ENCODE peak calls at places on chromosome 20, in six cellular contexts. E is A549, Y is foreskin fibroblast, W is cardiac fibroblast, I is BJ, K is left ventricle myocardium inferior. U is an unnamed sample.

GRCh38 chr20:10658876-10659632 is 14.7 kb downstream of the JAG1 start:
- DNase-seq in I (no peak), E (no peak), Y (no peak), K (no peak), W (no peak), U (no peak)

GRCh38 chr20:2093200-2093781 is 8.3 kb upstream of the STK35 start:
- DNase-seq in E (peak), K (no peak), W (peak), Y (peak), I (no peak), U (no peak)

GRCh38 chr20:9927224-9927623 is 88.3 kb upstream of the PAK5 start:
- DNase-seq in E (no peak), K (no peak), I (no peak), Y (no peak), W (no peak), U (no peak)

GRCh38 chr20:53896041-53896440 is 174.4 kb downstream of the BCAS1 start:
- DNase-seq in I (no peak), E (no peak), K (no peak), Y (no peak), W (no peak), U (no peak)

GRCh38 chr20:64071341-64072332 is 7.7 kb downstream of the RGS19 start:
- DNase-seq in Y (no peak), I (no peak), K (no peak), E (no peak), W (no peak), U (peak)

GRCh38 chr20:57160985-57161384 is 105.5 kb downstream of the BMP7 start:
- DNase-seq in Y (no peak), E (no peak), W (no peak), I (no peak), K (no peak), U (no peak)

GRCh38 chr20:17614812-17615644 is 45.2 kb downstream of the DSTN start:
- DNase-seq in I (no peak), E (no peak), Y (no peak), K (no peak), W (no peak), U (peak)

GRCh38 chr20:21395666-21396044 is 1.7 kb downstream of the NKX2-4 start:
- DNase-seq in E (no peak), K (no peak), I (no peak), W (no peak), Y (no peak), U (no peak)

GRCh38 chr20:53030061-53030460 is 57.9 kb downstream of the TSHZ2 start:
- DNase-seq in I (no peak), K (no peak), W (no peak), E (no peak), Y (no peak), U (no peak)

GRCh38 chr20:44039741-44040140 is 125.1 kb downstream of the TOX2 start:
- DNase-seq in K (no peak), Y (no peak), I (no peak), W (no peak), E (no peak), U (no peak)

GRCh38 chr20:46367967-46368901 is 38.2 kb downstream of the ELMO2 start:
- DNase-seq in Y (no peak), E (no peak), W (no peak), I (no peak), K (no peak), U (no peak)

GRCh38 chr20:2109425-2110210 is 8.0 kb downstream of the STK35 start:
- DNase-seq in Y (no peak), E (no peak), K (peak), W (no peak), I (no peak), U (no peak)

GRCh38 chr20:44734938-44735337 is 10.7 kb upstream of the KCNK15 start:
- DNase-seq in Y (peak), W (peak), K (no peak), E (peak), I (no peak), U (no peak)

GRCh38 chr20:46648903-46649649 is 2.2 kb downstream of the SLC13A3 start:
- DNase-seq in Y (no peak), K (no peak), E (no peak), W (no peak), I (no peak), U (no peak)

GRCh38 chr20:53262294-53262840 is 290.2 kb downstream of the TSHZ2 start:
- DNase-seq in W (no peak), I (no peak), E (no peak), Y (no peak), K (no peak), U (no peak)

GRCh38 chr20:57437672-57438330 is 46.6 kb downstream of the RBM38 start:
- DNase-seq in K (no peak), W (no peak), Y (no peak), E (no peak), I (no peak), U (peak)

GRCh38 chr20:53195882-53196610 is 223.9 kb downstream of the TSHZ2 start:
- DNase-seq in Y (no peak), W (no peak), I (no peak), E (no peak), K (no peak), U (no peak)

GRCh38 chr20:58883243-58883691 is 30.8 kb downstream of the GNAS start:
- DNase-seq in I (peak), E (no peak), Y (peak), W (no peak), K (no peak), U (no peak)

GRCh38 chr20:21389368-21389767 is 8.0 kb downstream of the NKX2-4 start:
- DNase-seq in W (no peak), I (no peak), K (no peak), E (no peak), Y (no peak), U (no peak)

GRCh38 chr20:63553251-63553932 is 567 bp upstream of the FNDC11 start:
- DNase-seq in I (no peak), K (peak), W (peak), E (peak), Y (peak), U (peak)

GRCh38 chr20:37319120-37319717 is 26.7 kb upstream of the SRC start:
- DNase-seq in E (no peak), K (no peak), Y (no peak), I (no peak), W (no peak), U (no peak)

GRCh38 chr20:59994697-59995122 is 36.5 kb downstream of the CDH26 start:
- DNase-seq in K (peak), Y (peak), E (no peak), I (no peak), W (peak), U (peak)

GRCh38 chr20:58296328-58296837 is 13.1 kb upstream of the RAB22A start:
- DNase-seq in E (no peak), K (no peak), W (no peak), Y (no peak), I (no peak), U (no peak)

GRCh38 chr20:58630063-58630462 is 21.0 kb upstream of the STX16 start:
- DNase-seq in W (peak), E (peak), I (no peak), Y (peak), K (no peak), U (no peak)

GRCh38 chr20:63529180-63529860 is 7.9 kb downstream of the PTK6 start:
- DNase-seq in Y (no peak), I (no peak), K (no peak), W (no peak), E (no peak), U (peak)

GRCh38 chr20:38997622-38998021 is 35.5 kb downstream of the DHX35 start:
- DNase-seq in K (no peak), I (no peak), Y (no peak), W (no peak), E (no peak), U (no peak)

GRCh38 chr20:55160022-55160421 is 684.6 kb downstream of the DOK5 start:
- DNase-seq in I (peak), E (no peak), Y (peak), K (no peak), W (no peak), U (no peak)

GRCh38 chr20:23409800-23410199 is 11.5 kb downstream of the NAPB start:
- DNase-seq in W (no peak), I (no peak), Y (no peak), K (no peak), E (no peak), U (no peak)

GRCh38 chr20:58649288-58650180 is 1.5 kb upstream of the STX16 start:
- DNase-seq in K (peak), W (no peak), I (no peak), Y (peak), E (no peak), U (no peak)

GRCh38 chr20:53623454-53624206 is 30.0 kb upstream of the ZNF217 start:
- DNase-seq in I (no peak), E (peak), W (peak), K (peak), Y (peak), U (no peak)

GRCh38 chr20:24149881-24150307 is 161.3 kb upstream of the GGTLC1 start:
- DNase-seq in K (peak), W (no peak), I (no peak), Y (no peak), E (peak), U (no peak)

GRCh38 chr20:17438436-17439039 is 92.6 kb downstream of the BFSP1 start:
- DNase-seq in W (no peak), I (no peak), E (no peak), K (no peak), Y (no peak), U (no peak)

GRCh38 chr20:3679749-3680700 is 1.8 kb downstream of the ADAM33 start:
- DNase-seq in Y (peak), K (peak), W (peak), I (no peak), E (no peak), U (no peak)

GRCh38 chr20:36745234-36745926 is 510 bp downstream of the NDRG3 start:
- DNase-seq in W (no peak), Y (no peak), I (no peak), K (peak), E (peak), U (peak)

GRCh38 chr20:44633872-44634600 is 17.5 kb downstream of the ADA start:
- DNase-seq in E (no peak), K (no peak), W (no peak), I (no peak), Y (no peak), U (no peak)

GRCh38 chr20:58697201-58697866 is 4.7 kb downstream of the NPEPL1 start:
- DNase-seq in Y (no peak), K (peak), W (no peak), E (no peak), I (no peak), U (no peak)

GRCh38 chr20:42186337-42186736 is 568.2 kb upstream of the CHD6 start:
- DNase-seq in Y (no peak), K (no peak), E (no peak), I (no peak), W (no peak), U (no peak)

DNA sequence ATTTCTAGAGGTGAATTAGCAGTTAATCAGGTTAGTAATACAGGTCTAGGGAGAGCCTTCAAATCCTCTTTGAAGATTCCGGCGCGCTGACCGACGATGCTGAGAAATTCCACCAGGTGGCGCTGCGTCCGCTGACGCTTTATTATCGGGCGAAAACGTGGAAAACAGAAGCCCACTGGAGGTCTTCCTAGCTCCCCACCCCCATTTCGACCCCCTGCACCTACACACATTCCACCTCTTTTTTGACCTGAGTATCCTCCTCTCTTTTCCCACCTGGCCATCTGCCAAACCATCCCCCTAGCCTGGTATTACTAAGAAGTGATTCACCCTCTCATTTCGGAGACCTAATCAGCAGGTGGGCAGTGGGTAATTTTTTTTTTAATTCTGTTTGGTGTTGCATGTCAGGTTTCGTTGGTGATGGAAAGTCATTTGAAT is 65.4 kb upstream of the RIN2 start:
- DNase-seq in I (no peak), E (peak), K (peak), Y (peak), W (peak), U (peak)
- H3K4me3 ChIP-seq in I (no peak), E (peak), K (no peak), Y (no peak), W (no peak), U (no peak)

DNA sequence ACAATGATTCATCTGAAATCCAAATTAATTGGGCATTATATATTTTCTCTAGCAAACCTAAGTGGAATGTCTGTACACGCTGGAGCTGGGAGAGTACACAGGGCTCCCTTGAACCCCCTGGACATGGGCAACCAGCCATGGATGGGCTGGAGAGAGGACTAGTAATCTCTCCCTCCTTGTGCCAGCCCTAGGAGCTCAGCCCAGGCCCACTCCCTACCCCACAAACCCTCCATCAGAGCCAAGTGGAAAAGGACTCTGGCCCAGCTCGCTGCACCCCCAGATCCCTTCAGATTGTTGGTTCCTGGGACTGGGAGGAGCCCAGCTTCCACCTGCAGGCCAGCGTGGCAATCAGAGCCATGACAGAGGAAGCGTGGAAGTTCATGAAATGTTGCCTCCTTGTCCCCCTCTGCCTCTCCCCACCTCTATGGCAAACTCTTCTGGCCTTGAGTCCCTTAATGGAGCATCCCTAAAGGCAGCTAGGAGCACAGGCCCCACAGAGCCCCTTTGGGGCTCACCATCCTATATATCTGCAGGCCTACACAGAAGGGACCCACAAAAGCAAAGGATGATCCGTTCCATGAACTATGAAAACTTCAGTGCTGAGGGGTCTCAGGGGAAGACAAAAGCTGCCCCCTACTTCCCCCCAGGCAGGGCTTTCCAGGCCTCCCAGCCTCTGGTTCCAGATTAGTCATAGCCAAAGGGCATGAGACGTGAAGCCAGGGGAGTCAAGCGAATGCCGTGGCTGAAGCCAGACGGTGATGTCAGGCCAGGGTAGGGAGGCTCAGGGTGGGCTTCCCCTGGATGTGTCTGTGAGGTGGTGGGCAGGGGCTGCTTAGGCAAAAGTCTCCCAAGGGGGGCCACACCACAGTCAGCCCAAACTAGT is 126.4 kb upstream of the MAFB start:
- DNase-seq in K (no peak), W (no peak), Y (no peak), E (no peak), I (no peak), U (no peak)
- H3K4me3 ChIP-seq in K (no peak), W (no peak), Y (no peak), E (no peak), I (no peak), U (no peak)

DNA sequence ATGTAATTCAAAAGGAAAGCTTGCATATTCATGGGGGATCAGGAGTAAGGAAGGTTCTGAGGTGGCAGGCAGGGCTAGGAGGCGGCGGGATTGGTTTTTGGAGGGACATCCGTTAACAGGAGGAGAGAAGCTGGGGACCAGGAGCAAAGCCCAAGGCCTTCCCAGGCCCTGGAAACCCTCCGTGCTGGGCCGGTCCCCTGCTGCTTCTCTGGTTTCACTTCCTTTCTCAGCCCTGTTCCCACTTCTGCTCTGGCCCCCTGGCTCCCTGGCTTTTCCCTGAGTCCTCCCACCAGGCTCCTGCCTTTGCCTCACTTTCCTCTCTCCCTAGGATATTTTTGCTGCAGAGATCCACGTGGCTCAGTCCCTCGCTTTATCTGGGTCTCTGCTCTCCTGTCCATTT is 26.4 kb upstream of the SALL4 start:
- DNase-seq in Y (no peak), E (no peak), K (no peak), I (no peak), W (no peak), U (no peak)
- H3K4me3 ChIP-seq in Y (no peak), E (no peak), K (no peak), I (no peak), W (no peak), U (no peak)

GRCh38 chr20:33970229-33970628 is 23.5 kb upstream of the RALY start:
- DNase-seq in I (no peak), W (no peak), Y (no peak), K (no peak), E (no peak), U (no peak)

GRCh38 chr20:33967126-33967525 is 26.6 kb upstream of the RALY start:
- DNase-seq in E (no peak), W (no peak), K (no peak), Y (no peak), I (no peak), U (no peak)

GRCh38 chr20:33964431-33964830 is 29.3 kb upstream of the RALY start:
- DNase-seq in E (no peak), Y (no peak), W (no peak), I (no peak), K (no peak), U (no peak)

GRCh38 chr20:33971147-33971775 is 22.4 kb upstream of the RALY start:
- DNase-seq in I (no peak), K (no peak), E (no peak), W (peak), Y (no peak), U (no peak)

DNA sequence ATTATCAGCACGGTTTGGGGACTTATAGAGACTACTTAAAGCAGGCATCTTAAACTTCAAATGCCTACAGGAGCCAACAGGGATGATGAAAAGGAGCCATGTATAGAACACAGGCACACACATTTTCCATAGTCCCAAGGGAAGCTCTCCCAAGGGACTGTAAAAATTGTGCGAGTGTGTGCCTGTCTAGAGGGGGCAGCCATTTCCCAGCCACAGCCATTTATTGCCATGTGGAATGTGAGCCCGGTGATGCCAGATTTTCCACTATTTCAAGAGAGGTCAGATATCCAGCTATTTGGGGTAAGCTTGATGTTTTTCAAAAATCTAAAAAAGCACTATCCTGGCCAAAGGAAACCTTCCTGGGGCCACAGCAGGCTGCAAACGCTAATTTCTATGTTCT is 24.1 kb upstream of the RALY start:
- DNase-seq in K (no peak), W (no peak), E (no peak), Y (no peak), I (no peak), U (no peak)
- H3K4me3 ChIP-seq in K (no peak), W (no peak), E (no peak), Y (no peak), I (no peak), U (no peak)

GRCh38 chr20:62475027-62475818 is 572 bp downstream of the GATA5 start:
- DNase-seq in E (no peak), Y (no peak), W (no peak), I (no peak), K (no peak), U (no peak)
- H3K4me3 ChIP-seq in E (peak), Y (no peak), W (peak), I (no peak), K (peak), U (peak)

DNA sequence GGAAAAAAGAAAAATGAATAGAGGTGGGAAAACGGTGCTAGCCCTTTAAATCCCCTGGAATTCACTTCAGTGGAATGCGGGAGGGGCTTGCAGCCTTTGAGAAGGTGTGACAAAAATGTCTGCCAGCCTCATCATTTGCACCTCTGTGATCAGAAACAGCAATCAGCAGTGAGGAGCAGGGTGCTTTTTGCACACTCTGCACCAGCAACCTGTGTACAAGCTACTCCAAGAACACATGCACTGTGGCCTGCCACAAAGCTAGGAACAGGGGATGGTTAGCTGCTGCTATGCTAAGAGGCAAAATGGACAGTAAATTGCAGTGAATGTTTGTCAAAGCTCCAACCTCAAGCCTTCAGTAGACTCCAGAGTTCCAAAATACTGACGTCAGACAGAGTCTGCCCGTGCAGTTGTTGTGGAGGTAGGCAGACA is 29.7 kb downstream of the GINS1 start:
- DNase-seq in Y (peak), K (no peak), I (peak), E (no peak), W (peak), U (no peak)
- H3K4me3 ChIP-seq in Y (no peak), K (no peak), I (no peak), E (no peak), W (no peak), U (no peak)